ENCODE peak calls at places on chromosome 5, in seven cellular contexts. Y is upper lobe of right lung, K is endothelial cell, H is HL-60, W is adrenal gland, C is fibroblast of the aortic adventitia, Z is cardiac fibroblast. B is an unnamed sample.

GRCh38 chr5:128035689-128036088 is 47.9 kb upstream of the SLC12A2 start:
- DNase-seq in Y (no peak), K (no peak), H (no peak), W (no peak), C (no peak), Z (no peak), B (no peak)

GRCh38 chr5:17147225-17148120 is 70.0 kb upstream of the BASP1 start:
- DNase-seq in Y (no peak), K (no peak), H (no peak), W (no peak), C (peak), Z (peak), B (no peak)

GRCh38 chr5:129459485-129460120 is 495 bp upstream of the ADAMTS19 start:
- DNase-seq in Y (no peak), K (peak), H (no peak), W (peak), C (peak), Z (peak), B (no peak)

GRCh38 chr5:141734501-141735231 is 52.6 kb upstream of the ARAP3 start:
- DNase-seq in Y (no peak), K (peak), H (peak), W (peak), C (peak), Z (peak), B (no peak)

GRCh38 chr5:63803165-63803564 is 159.1 kb downstream of the HTR1A start:
- DNase-seq in Y (no peak), K (no peak), H (no peak), W (no peak), C (no peak), Z (no peak), B (no peak)

GRCh38 chr5:4018968-4019766 is 423.5 kb downstream of the IRX1 start:
- DNase-seq in Y (no peak), K (no peak), H (no peak), W (no peak), C (peak), Z (peak), B (no peak)

GRCh38 chr5:177399903-177400868 is at the start of gene PFN3:
- DNase-seq in Y (no peak), K (no peak), H (no peak), W (no peak), C (no peak), Z (peak), B (no peak)

GRCh38 chr5:150577378-150577777 is 63.1 kb upstream of the SYNPO start:
- DNase-seq in Y (peak), K (no peak), H (no peak), W (no peak), C (no peak), Z (no peak), B (no peak)

GRCh38 chr5:81080809-81081460 is 120.8 kb downstream of the RASGRF2 start:
- DNase-seq in Y (no peak), K (no peak), H (no peak), W (no peak), C (no peak), Z (no peak), B (no peak)

GRCh38 chr5:142006363-142007236 is 6.2 kb downstream of the GNPDA1 start:
- DNase-seq in Y (no peak), K (no peak), H (peak), W (no peak), C (no peak), Z (no peak), B (no peak)

GRCh38 chr5:763998-764781 is 20.3 kb downstream of the ZDHHC11B start:
- DNase-seq in Y (peak), K (no peak), H (no peak), W (no peak), C (no peak), Z (no peak), B (no peak)

GRCh38 chr5:122661496-122662180 is 113.2 kb upstream of the SNX2 start:
- DNase-seq in Y (no peak), K (no peak), H (peak), W (no peak), C (peak), Z (peak), B (no peak)

GRCh38 chr5:17315710-17316221 is 98.3 kb downstream of the BASP1 start:
- DNase-seq in Y (no peak), K (no peak), H (peak), W (no peak), C (peak), Z (peak), B (no peak)

GRCh38 chr5:96743065-96743768 is 64.5 kb downstream of the ERAP1 start:
- DNase-seq in Y (no peak), K (no peak), H (peak), W (no peak), C (peak), Z (peak), B (no peak)

GRCh38 chr5:142797420-142797819 is 27.2 kb downstream of the ARHGAP26 start:
- DNase-seq in Y (no peak), K (no peak), H (no peak), W (no peak), C (no peak), Z (no peak), B (no peak)

GRCh38 chr5:126716861-126717260 is 60.1 kb upstream of the LMNB1 start:
- DNase-seq in Y (no peak), K (no peak), H (no peak), W (no peak), C (no peak), Z (no peak), B (no peak)

GRCh38 chr5:36442352-36442751 is 140.7 kb upstream of the RANBP3L start:
- DNase-seq in Y (no peak), K (no peak), H (no peak), W (no peak), C (peak), Z (no peak), B (no peak)

GRCh38 chr5:127930311-127930710 is 153.3 kb upstream of the SLC12A2 start:
- DNase-seq in Y (no peak), K (no peak), H (no peak), W (no peak), C (peak), Z (peak), B (no peak)

GRCh38 chr5:109959652-109960051 is 269.9 kb downstream of the MAN2A1 start:
- DNase-seq in Y (no peak), K (no peak), H (no peak), W (no peak), C (no peak), Z (no peak), B (no peak)
- TF ChIP-seq CTCF in Y (no peak), K (peak), H (no peak), W (peak), C (peak), Z (peak), B (no peak)

GRCh38 chr5:115602585-115603125 is 376 bp upstream of the TICAM2 start:
- DNase-seq in Y (no peak), K (no peak), H (no peak), W (no peak), C (no peak), Z (no peak), B (no peak)

GRCh38 chr5:115600771-115601170 is 1.5 kb downstream of the TICAM2 start:
- DNase-seq in Y (no peak), K (no peak), H (no peak), W (no peak), C (no peak), Z (no peak), B (no peak)

GRCh38 chr5:115599502-115599901 is 2.8 kb downstream of the TICAM2 start:
- DNase-seq in Y (no peak), K (no peak), H (peak), W (no peak), C (peak), Z (peak), B (no peak)

GRCh38 chr5:115599924-115600323 is 2.4 kb downstream of the TICAM2 start:
- DNase-seq in Y (no peak), K (no peak), H (no peak), W (no peak), C (peak), Z (peak), B (no peak)

GRCh38 chr5:115601709-115602584 is at the start of gene TICAM2:
- DNase-seq in Y (peak), K (peak), H (peak), W (peak), C (peak), Z (peak), B (peak)
- TF ChIP-seq CTCF in Y (peak), K (peak), H (no peak), W (no peak), C (peak), Z (no peak), B (peak)

DNA sequence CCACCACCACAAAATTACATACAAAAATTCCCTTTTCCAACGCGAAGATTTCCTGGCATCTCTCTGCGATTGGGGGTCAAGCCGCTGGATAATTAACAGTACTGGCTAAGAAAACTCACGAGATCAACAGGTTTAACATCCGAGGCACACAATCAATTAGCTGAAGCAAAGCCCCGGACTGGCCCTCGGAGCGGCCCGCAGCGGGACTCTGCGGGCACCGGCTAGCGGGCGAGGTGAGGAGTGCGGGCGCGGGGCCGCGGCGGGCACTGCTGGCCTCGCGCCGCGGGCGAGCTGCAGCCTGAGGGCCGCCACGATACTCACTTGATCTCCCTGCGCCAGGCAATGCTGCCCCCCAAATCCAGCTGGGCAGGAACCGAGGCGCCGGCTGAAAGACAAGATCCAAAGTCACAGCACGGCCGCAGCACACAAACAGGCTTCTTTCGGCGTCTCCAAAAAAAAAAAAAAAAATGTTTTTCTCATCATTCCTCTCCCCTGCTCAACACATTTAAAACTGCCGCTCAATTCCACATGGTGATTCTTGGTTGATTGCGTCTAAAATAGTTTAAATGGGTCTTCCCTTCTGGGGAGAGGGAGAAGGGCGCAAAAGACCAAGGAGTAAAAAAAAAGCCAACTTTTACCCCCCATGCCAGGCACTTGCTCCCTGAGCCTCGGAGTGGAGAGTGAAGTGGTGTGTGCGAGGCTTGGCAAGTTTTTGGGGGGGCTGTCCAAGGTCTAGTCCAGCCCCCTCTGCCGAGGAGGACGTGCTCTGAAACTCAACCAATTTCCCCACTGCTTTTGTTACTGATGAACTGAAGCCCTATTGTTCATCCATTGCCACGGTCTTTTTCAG is 210.1 kb downstream of the MEF2C start:
- DNase-seq in Y (no peak), K (peak), H (no peak), W (no peak), C (no peak), Z (no peak), B (no peak)
- TF ChIP-seq CTCF in Y (no peak), K (no peak), H (no peak), W (no peak), C (no peak), Z (no peak), B (no peak)

DNA sequence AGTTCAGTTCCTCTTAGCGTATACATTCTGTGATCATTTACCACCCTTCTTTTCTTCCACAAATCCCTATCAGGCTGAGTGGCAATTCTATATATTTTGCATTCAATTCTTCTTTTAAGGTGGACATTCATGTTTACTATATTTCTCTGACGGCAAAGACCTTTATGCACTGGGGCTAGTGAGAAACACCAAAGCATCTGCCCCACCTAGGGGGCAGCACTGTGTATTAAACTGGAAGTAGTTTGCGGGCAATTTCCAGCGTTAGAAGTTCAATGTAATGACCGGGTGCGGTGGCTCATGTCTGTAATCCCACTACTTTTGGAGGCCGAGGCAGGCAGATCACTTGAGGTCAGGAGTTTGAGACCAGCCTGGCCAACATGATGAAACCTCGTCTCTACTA is 27.9 kb upstream of the FBXL7 start:
- DNase-seq in Y (no peak), K (no peak), H (no peak), W (no peak), C (no peak), Z (no peak), B (no peak)
- TF ChIP-seq CTCF in Y (no peak), K (no peak), H (no peak), W (no peak), C (no peak), Z (no peak), B (no peak)